ENCODE peak calls at places on chromosomes 16 and 17, in four cellular contexts. Q is SK-N-SH, V is K562, H is H1. R is an unnamed sample.

GRCh38 chr16:71708696-71709095 is 15.8 kb downstream of the PHLPP2 start:
- DNase-seq in Q (no peak), V (no peak), H (no peak), R (no peak)

GRCh38 chr17:48995871-48996695 is 1.1 kb upstream of the IGF2BP1 start:
- DNase-seq in Q (peak; percentile 65), V (peak; percentile 94), H (peak; percentile 89), R (peak; percentile 94)

GRCh38 chr17:37844158-37844976 is 79.8 kb upstream of the TBC1D3K start:
- DNase-seq in Q (peak; percentile 37), V (peak; percentile 73), H (peak; percentile 29), R (peak; percentile 88)

GRCh38 chr16:47377156-47377555 is 83.7 kb downstream of the ITFG1 start:
- DNase-seq in Q (no peak), V (no peak), H (no peak), R (no peak)

GRCh38 chr17:7946441-7946840 is 14.4 kb downstream of the CNTROB start:
- DNase-seq in Q (no peak), V (no peak), H (no peak), R (no peak)

GRCh38 chr17:29734640-29735039 is 111.9 kb upstream of the CORO6 start:
- DNase-seq in Q (no peak), V (no peak), H (no peak), R (no peak)

GRCh38 chr17:55699178-55699865 is 23.3 kb downstream of the TMEM100 start:
- DNase-seq in Q (no peak), V (no peak), H (no peak), R (no peak)

GRCh38 chr16:87540072-87540976 is 47.5 kb upstream of the ZCCHC14 start:
- DNase-seq in Q (no peak), V (no peak), H (no peak), R (no peak)

GRCh38 chr17:14950216-14950615 is 314.9 kb downstream of the PMP22 start:
- DNase-seq in Q (no peak), V (no peak), H (no peak), R (no peak)

GRCh38 chr17:38898291-38898679 is 27.1 kb upstream of the LASP1NB start:
- DNase-seq in Q (no peak), V (no peak), H (no peak), R (no peak)

GRCh38 chr16:27401768-27402568 is at the start of gene IL21R:
- DNase-seq in Q (peak; percentile 38), V (no peak), H (no peak), R (no peak)

GRCh38 chr17:58335779-58336455 is 7.3 kb upstream of the TSPOAP1 start:
- DNase-seq in Q (peak; percentile 78), V (peak; percentile 76), H (no peak), R (no peak)

GRCh38 chr16:20839504-20839903 is 33.2 kb downstream of the REXO5 start:
- DNase-seq in Q (no peak), V (no peak), H (no peak), R (no peak)

GRCh38 chr17:13647551-13647950 is 45.8 kb upstream of the HS3ST3A1 start:
- DNase-seq in Q (no peak), V (no peak), H (no peak), R (no peak)

GRCh38 chr17:75844530-75845057 is 390 bp upstream of the UNC13D start:
- DNase-seq in Q (peak; percentile 83), V (peak; percentile 74), H (no peak), R (no peak)

GRCh38 chr17:8606415-8606814 is 24.1 kb downstream of the MYH10 start:
- DNase-seq in Q (no peak), V (no peak), H (no peak), R (no peak)

GRCh38 chr17:17090642-17091103 is 48.4 kb downstream of the MPRIP start:
- DNase-seq in Q (no peak), V (no peak), H (no peak), R (no peak)

GRCh38 chr17:48528153-48528912 is 2.5 kb downstream of the HOXB1 start:
- DNase-seq in Q (no peak), V (peak; percentile 68), H (no peak), R (peak; percentile 41)

GRCh38 chr17:38883592-38884526 is 14.0 kb downstream of the LASP1 start:
- DNase-seq in Q (no peak), V (no peak), H (no peak), R (no peak)

GRCh38 chr17:51079049-51079448 is 41.6 kb downstream of the SPAG9 start:
- DNase-seq in Q (no peak), V (no peak), H (no peak), R (no peak)

GRCh38 chr16:81376880-81377279 is 62.1 kb downstream of the GAN start:
- DNase-seq in Q (no peak), V (no peak), H (no peak), R (no peak)

GRCh38 chr17:74987909-74988711 is 678 bp downstream of the CDR2L start:
- DNase-seq in Q (peak; percentile 86), V (peak; percentile 70), H (no peak), R (peak; percentile 78)

GRCh38 chr16:72467157-72467759 is 295.3 kb upstream of the PMFBP1 start:
- DNase-seq in Q (peak; percentile 37), V (peak; percentile 12), H (no peak), R (no peak)

GRCh38 chr16:80006175-80006895 is 405.8 kb upstream of the MAF start:
- DNase-seq in Q (no peak), V (no peak), H (no peak), R (no peak)

GRCh38 chr17:60435244-60436170 is 13.2 kb downstream of the CHCT1 start:
- DNase-seq in Q (peak; percentile 85), V (peak; percentile 65), H (no peak), R (peak; percentile 63)

GRCh38 chr17:41717408-41718286 is 5.5 kb downstream of the GAST start:
- DNase-seq in Q (no peak), V (no peak), H (no peak), R (no peak)

GRCh38 chr16:68538880-68539701 is at the start of gene ZFP90:
- DNase-seq in Q (peak; percentile 99), V (peak; percentile 92), H (peak; percentile 59), R (peak; percentile 93)

GRCh38 chr17:9763643-9764042 is 27.7 kb downstream of the DHRS7C start:
- DNase-seq in Q (no peak), V (no peak), H (no peak), R (no peak)

GRCh38 chr16:57628008-57628781 is at the start of gene ADGRG1:
- DNase-seq in Q (peak; percentile 80), V (peak; percentile 89), H (peak; percentile 65), R (peak; percentile 54)

GRCh38 chr16:47258874-47259461 is 115.2 kb upstream of the NETO2 start:
- DNase-seq in Q (peak; percentile 42), V (peak; percentile 52), H (no peak), R (peak; percentile 29)

GRCh38 chr17:18039535-18040286 is 503 bp downstream of the GID4 start:
- DNase-seq in Q (peak; percentile 91), V (no peak), H (no peak), R (peak; percentile 56)

GRCh38 chr16:89143911-89144675 is 27.5 kb upstream of the CDH15 start:
- DNase-seq in Q (no peak), V (no peak), H (no peak), R (no peak)

GRCh38 chr17:80647746-80648145 is 103.1 kb downstream of the RPTOR start:
- DNase-seq in Q (no peak), V (no peak), H (no peak), R (no peak)

GRCh38 chr16:2339521-2340484 is 725 bp downstream of the ABCA3 start:
- DNase-seq in Q (peak; percentile 83), V (peak; percentile 66), H (no peak), R (peak; percentile 55)

GRCh38 chr17:2275722-2276121 is 27.9 kb downstream of the SMG6 start:
- DNase-seq in Q (no peak), V (no peak), H (no peak), R (no peak)

GRCh38 chr17:19368119-19368660 is 5.7 kb upstream of the B9D1 start:
- DNase-seq in Q (no peak), V (no peak), H (no peak), R (no peak)

DNA sequence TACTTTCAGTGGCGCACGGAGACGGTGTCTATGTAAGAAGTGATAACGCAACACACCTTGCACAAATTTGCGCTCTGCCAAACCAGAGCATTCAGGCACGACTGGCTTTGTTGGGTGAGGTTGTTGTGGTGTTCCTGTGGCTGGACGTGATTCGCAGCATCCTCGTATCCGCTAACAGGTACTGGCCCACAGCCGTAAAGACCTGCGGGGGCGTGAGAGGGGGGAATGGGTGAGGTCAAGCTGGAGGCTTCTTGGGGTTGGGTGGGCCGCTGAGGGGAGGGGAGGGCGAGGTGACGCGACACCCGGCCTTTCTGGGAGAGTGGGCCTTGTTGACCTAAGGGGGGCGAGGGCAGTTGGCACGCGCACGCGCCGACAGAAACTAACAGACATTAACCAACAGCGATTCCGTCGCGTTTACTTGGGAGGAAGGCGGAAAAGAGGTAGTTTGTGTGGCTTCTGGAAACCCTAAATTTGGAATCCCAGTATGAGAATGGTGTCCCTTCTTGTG is 510.9 kb downstream of the KCNJ18 start:
- DNase-seq in Q (no peak), V (no peak), H (no peak), R (no peak)
- TF ChIP-seq TEAD4 in Q (no peak), V (no peak), H (no peak), R (no peak)

DNA sequence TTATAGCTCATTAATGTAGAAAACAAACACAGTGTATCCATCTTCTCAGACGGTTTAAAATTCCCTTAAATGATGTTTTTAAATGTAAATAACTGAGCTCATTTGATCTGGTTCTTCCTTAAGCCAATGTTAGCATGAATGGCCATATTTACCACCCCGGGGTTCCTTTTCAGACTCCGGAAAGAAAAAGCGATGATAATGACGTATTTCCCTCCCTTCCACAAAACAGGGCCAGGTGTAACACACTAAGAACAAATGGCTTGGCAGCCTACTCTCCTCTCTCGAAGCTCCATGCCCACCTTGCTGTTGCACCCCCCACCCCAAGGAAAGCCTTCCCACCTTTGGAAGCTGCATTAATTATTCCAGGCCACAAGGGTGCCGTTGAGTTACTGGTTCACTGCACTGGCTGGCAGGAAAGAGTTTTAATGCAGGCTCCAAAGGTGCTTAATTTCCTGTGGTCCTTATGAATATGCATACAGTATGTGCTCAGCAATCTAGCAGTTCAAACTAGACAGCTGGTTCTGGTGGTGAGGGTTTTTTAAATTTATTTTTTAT is 378.9 kb downstream of the WWOX start:
- DNase-seq in Q (peak; percentile 19), V (no peak), H (peak; percentile 10), R (peak; percentile 45)
- TF ChIP-seq TEAD4 in Q (no peak), V (no peak), H (no peak), R (no peak)

DNA sequence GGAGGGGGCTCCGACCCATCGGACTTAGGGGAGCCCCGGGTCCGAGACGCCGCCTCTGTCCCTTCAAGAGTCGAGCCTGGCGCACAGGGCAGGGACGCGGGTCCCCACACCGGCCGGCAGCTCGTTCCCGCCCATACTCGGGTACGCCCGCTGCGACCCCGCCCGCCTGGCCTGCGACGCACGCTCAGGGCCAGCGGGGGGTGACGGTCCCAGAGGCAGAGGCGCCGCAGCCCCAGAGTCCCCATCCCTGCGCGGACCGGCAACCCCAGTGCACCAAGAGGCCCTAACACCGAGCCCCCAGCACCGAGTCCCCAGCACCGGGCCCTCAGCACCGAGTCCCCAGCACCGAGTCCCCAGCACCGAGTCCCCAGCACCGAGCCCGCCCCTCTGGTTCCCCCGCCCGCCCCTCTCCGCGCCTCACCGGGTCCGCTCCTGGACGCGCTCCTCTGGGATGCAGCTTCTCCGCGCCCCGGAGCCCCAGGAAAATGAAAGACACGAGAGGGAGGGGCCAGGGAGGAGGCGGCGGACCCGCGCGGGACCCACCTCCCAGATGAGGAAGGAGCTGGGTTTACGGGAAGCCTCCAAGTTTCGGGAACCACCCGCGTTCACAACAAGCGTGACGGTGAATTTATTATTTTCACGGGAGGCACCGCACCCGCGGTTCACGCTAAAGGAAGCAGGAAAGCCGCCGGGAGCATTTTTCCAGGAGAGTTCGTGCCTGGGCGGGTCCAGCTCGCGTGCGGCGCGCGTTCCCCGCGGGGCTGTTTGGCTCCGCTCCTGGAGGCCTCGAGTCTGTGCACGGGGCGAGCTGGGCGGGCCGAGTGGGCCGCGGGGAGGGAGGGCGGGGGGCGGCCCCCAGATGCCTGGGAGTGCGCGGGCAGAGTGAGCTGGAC is at the start of gene SECTM1:
- DNase-seq in Q (peak; percentile 77), V (no peak), H (no peak), R (peak; percentile 50)
- TF ChIP-seq TEAD4 in Q (no peak), V (no peak), H (no peak), R (no peak)

GRCh38 chr17:52673791-52674190 is 515.3 kb upstream of the CA10 start:
- DNase-seq in Q (no peak), V (no peak), H (no peak), R (no peak)
- TF ChIP-seq TEAD4 in Q (no peak), V (no peak), H (no peak), R (no peak)

R was measured in WTC11.